ENCODE peak calls at places on chromosomes 12 and 14, in eight cellular contexts. D, Z, A, X, O, F, H and U are unnamed samples.

GRCh38 chr12:104207416-104207941 is 8.1 kb upstream of the TXNRD1 start:
- DNase-seq in D (no peak), O (no peak), A (no peak), H (no peak), F (no peak), Z (no peak), X (no peak), U (no peak)

GRCh38 chr14:57576498-57576897 is 82.8 kb upstream of the CCDC198 start:
- DNase-seq in F (no peak), H (no peak), O (no peak), D (no peak), A (no peak), X (no peak), Z (no peak), U (no peak)

GRCh38 chr14:80172380-80173055 is 38.8 kb downstream of the DIO2 start:
- DNase-seq in O (no peak), Z (no peak), X (no peak), H (no peak), A (no peak), D (no peak), F (no peak), U (no peak)

GRCh38 chr12:55932546-55932919 is 1.6 kb downstream of the DGKA start:
- DNase-seq in X (peak), Z (peak), F (no peak), D (no peak), A (no peak), H (no peak), O (no peak), U (no peak)

GRCh38 chr12:119171691-119172090 is 7.0 kb upstream of the HSPB8 start:
- DNase-seq in D (no peak), A (no peak), F (no peak), Z (no peak), O (no peak), X (no peak), H (no peak), U (no peak)

GRCh38 chr14:57389646-57390036 is 745 bp upstream of the NAA30 start:
- DNase-seq in Z (no peak), X (no peak), F (no peak), A (no peak), H (peak), O (no peak), D (peak), U (no peak)

GRCh38 chr12:54385251-54385914 is 850 bp upstream of the ZNF385A start:
- DNase-seq in Z (no peak), H (no peak), O (no peak), X (peak), F (peak), A (no peak), D (peak), U (no peak)

GRCh38 chr12:59844775-59845174 is 248.9 kb downstream of the SLC16A7 start:
- DNase-seq in D (no peak), F (no peak), X (no peak), H (no peak), Z (no peak), A (no peak), O (no peak), U (no peak)

GRCh38 chr12:41190360-41190759 is 2.2 kb downstream of the PDZRN4 start:
- DNase-seq in D (peak), F (no peak), H (no peak), Z (peak), A (no peak), X (no peak), O (peak), U (no peak)

GRCh38 chr14:68506645-68507405 is 286.0 kb downstream of the ZFP36L1 start:
- DNase-seq in D (no peak), A (no peak), F (no peak), X (peak), H (peak), Z (no peak), O (no peak), U (no peak)

GRCh38 chr12:49201595-49202295 is 12.9 kb upstream of the TUBA1A start:
- DNase-seq in H (no peak), D (peak), X (no peak), Z (peak), O (no peak), F (no peak), A (no peak), U (no peak)

GRCh38 chr14:68016243-68016914 is 196.8 kb downstream of the RAD51B start:
- DNase-seq in D (no peak), O (no peak), F (no peak), A (no peak), Z (no peak), H (no peak), X (no peak), U (no peak)

GRCh38 chr14:63039800-63040380 is 5.4 kb downstream of the KCNH5 start:
- DNase-seq in A (no peak), O (no peak), Z (peak), F (no peak), D (no peak), X (no peak), H (no peak), U (no peak)

GRCh38 chr14:102605026-102605425 is 12.6 kb downstream of the RCOR1 start:
- DNase-seq in A (no peak), O (no peak), Z (no peak), H (peak), X (no peak), F (no peak), D (no peak), U (no peak)

GRCh38 chr12:50354908-50355307 is 41.5 kb downstream of the FAM186A start:
- DNase-seq in X (no peak), O (no peak), D (peak), F (no peak), A (no peak), H (no peak), Z (no peak), U (no peak)

GRCh38 chr12:115570271-115570777 is 707.2 kb downstream of the MED13L start:
- DNase-seq in F (no peak), Z (peak), X (no peak), D (no peak), A (no peak), O (no peak), H (no peak), U (no peak)

GRCh38 chr12:48542300-48542928 is 17.0 kb downstream of the OR8S1 start:
- DNase-seq in D (peak), Z (peak), H (no peak), F (peak), O (no peak), A (no peak), X (no peak), U (no peak)

GRCh38 chr12:96710127-96710745 is 196.8 kb upstream of the NEDD1 start:
- DNase-seq in H (peak), X (no peak), D (no peak), Z (peak), F (peak), O (no peak), A (no peak), U (no peak)

GRCh38 chr12:111246477-111247011 is 122.4 kb downstream of the PHETA1 start:
- DNase-seq in O (no peak), X (no peak), A (no peak), H (no peak), D (no peak), Z (no peak), F (no peak), U (no peak)

GRCh38 chr12:619346-619745 is 43.9 kb downstream of the NINJ2 start:
- DNase-seq in X (no peak), O (no peak), D (no peak), F (no peak), H (no peak), A (no peak), Z (no peak), U (no peak)

GRCh38 chr12:53232641-53233538 is 881 bp upstream of the RARG start:
- DNase-seq in A (no peak), F (no peak), O (peak), D (peak), H (peak), X (no peak), Z (peak), U (peak)

GRCh38 chr12:55743131-55743921 is 404 bp downstream of the GDF11 start:
- DNase-seq in D (peak), Z (peak), O (peak), F (peak), X (peak), A (no peak), H (peak), U (no peak)

GRCh38 chr12:57461326-57461903 is 1.8 kb downstream of the GLI1 start:
- DNase-seq in F (peak), A (no peak), O (peak), Z (peak), D (no peak), X (peak), H (peak), U (peak)

GRCh38 chr12:26823391-26823790 is 9.6 kb downstream of the ITPR2 start:
- DNase-seq in D (no peak), X (no peak), H (no peak), F (no peak), A (no peak), O (no peak), Z (no peak), U (no peak)

GRCh38 chr14:51396222-51396815 is 156.3 kb downstream of the TMX1 start:
- DNase-seq in A (no peak), X (no peak), F (no peak), D (no peak), O (peak), Z (peak), H (peak), U (no peak)

GRCh38 chr12:53462935-53463334 is 11.0 kb downstream of the PCBP2 start:
- DNase-seq in H (no peak), X (no peak), A (no peak), O (no peak), F (no peak), D (no peak), Z (no peak), U (no peak)

GRCh38 chr12:48998497-48999353 is 450 bp downstream of the DDN start:
- DNase-seq in X (no peak), A (no peak), D (peak), F (peak), H (no peak), Z (peak), O (no peak), U (no peak)

GRCh38 chr12:19964549-19964948 is 403.8 kb upstream of the PDE3A start:
- DNase-seq in H (no peak), A (no peak), O (no peak), X (no peak), D (no peak), Z (no peak), F (no peak), U (no peak)

GRCh38 chr12:101566318-101566717 is 28.5 kb upstream of the MYBPC1 start:
- DNase-seq in Z (no peak), A (no peak), H (no peak), F (no peak), O (no peak), X (no peak), D (no peak), U (no peak)

GRCh38 chr14:69328317-69328716 is 68.4 kb downstream of the GALNT16 start:
- DNase-seq in X (no peak), Z (no peak), F (no peak), H (no peak), A (no peak), D (no peak), O (no peak), U (no peak)

GRCh38 chr14:89165189-89165809 is 251.7 kb downstream of the FOXN3 start:
- DNase-seq in O (no peak), H (no peak), X (no peak), A (no peak), F (no peak), Z (no peak), D (peak), U (no peak)

GRCh38 chr12:11785722-11786121 is 136.2 kb downstream of the ETV6 start:
- DNase-seq in X (no peak), Z (no peak), H (peak), O (no peak), D (no peak), A (no peak), F (no peak), U (no peak)

GRCh38 chr14:103296987-103297386 is 37.0 kb upstream of the EIF5 start:
- DNase-seq in F (no peak), X (no peak), Z (peak), A (no peak), O (no peak), H (no peak), D (no peak), U (no peak)

GRCh38 chr14:106346534-106347290 is 820.3 kb downstream of the TMEM121 start:
- DNase-seq in Z (no peak), D (no peak), X (no peak), F (no peak), O (no peak), H (no peak), A (no peak), U (no peak)

GRCh38 chr12:10968765-10969456 is 17.8 kb downstream of the TAS2R50 start:
- DNase-seq in H (peak), F (no peak), X (no peak), A (no peak), Z (no peak), D (peak), O (peak), U (no peak)

GRCh38 chr14:36726128-36726527 is 64.5 kb downstream of the PAX9 start:
- DNase-seq in F (no peak), X (no peak), A (no peak), H (no peak), O (no peak), D (no peak), Z (no peak), U (no peak)

GRCh38 chr12:55724226-55724939 is 4.2 kb downstream of the RDH5 start:
- DNase-seq in H (peak), A (no peak), X (peak), O (peak), D (peak), F (peak), Z (peak), U (peak)

GRCh38 chr14:69154779-69155178 is 1.9 kb upstream of the DCAF5 start:
- DNase-seq in X (no peak), O (peak), A (no peak), Z (peak), H (no peak), F (no peak), D (peak), U (no peak)

GRCh38 chr12:121260091-121260490 is 36.4 kb downstream of the CAMKK2 start:
- DNase-seq in D (no peak), H (no peak), O (no peak), Z (no peak), A (no peak), X (no peak), F (no peak), U (no peak)

GRCh38 chr14:94385553-94386057 is 2.8 kb downstream of the SERPINA1 start:
- DNase-seq in Z (no peak), H (no peak), X (no peak), F (no peak), O (no peak), A (no peak), D (no peak), U (no peak)

DNA sequence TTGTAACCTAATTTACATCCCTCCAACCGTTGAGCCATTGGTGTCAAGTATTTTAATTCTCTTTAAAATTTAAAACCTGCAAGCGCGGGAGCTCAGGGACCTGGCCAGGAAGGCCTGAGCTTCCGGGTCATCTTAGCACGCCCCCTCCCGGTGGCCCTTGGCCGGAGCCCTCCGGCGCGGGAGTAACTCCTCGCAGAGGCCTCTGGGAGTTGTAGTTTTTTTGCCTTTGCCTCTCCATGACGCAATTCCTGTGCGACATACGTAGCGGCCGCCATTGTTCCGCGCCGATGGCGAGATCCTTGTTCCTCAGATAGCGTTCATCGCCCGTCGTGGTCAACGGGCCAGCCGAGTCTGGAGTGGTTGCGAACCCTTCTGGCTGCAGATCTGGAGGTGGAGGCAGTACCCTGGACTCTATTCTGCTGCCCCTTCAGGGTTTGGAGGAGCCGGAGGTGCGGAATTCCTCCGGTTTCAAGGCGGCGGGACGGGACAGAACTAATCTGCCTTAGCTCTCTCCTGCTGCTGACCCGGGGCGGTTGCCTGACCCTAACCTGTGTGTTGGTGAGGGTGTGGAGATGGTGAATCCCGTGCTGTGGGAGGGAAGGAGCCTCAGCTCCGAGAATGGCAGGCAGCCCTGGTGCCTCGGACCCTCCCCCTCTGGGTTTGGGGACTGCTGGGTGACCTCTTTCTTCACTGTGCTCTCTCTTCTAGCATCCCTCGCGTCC is at the start of gene ZNF268:
- DNase-seq in H (peak), D (peak), O (peak), F (peak), Z (peak), A (peak), X (peak), U (peak)
- TF ChIP-seq POLR2A in H (no peak), D (peak), O (peak), F (peak), Z (peak), A (no peak), X (peak), U (no peak)

GRCh38 chr12:95104919-95105452 is 31.6 kb upstream of the NR2C1 start:
- DNase-seq in A (no peak), D (no peak), O (no peak), F (no peak), X (no peak), Z (no peak), H (no peak), U (no peak)

GRCh38 chr12:95102916-95103671 is 29.7 kb upstream of the NR2C1 start:
- DNase-seq in H (peak), D (no peak), A (no peak), X (no peak), O (no peak), Z (peak), F (no peak), U (no peak)

GRCh38 chr12:95107362-95107761 is 33.9 kb upstream of the NR2C1 start:
- DNase-seq in X (no peak), O (no peak), Z (peak), A (no peak), F (no peak), D (no peak), H (no peak), U (no peak)
- H3K4me3 ChIP-seq in X (no peak), O (no peak), Z (no peak), A (no peak), F (no peak), D (no peak), H (no peak), U (no peak)

GRCh38 chr12:123063535-123063934 is 83.1 kb downstream of the ARL6IP4 start:
- DNase-seq in Z (peak), D (no peak), A (no peak), H (no peak), F (peak), X (no peak), O (no peak), U (no peak)

GRCh38 chr12:123064356-123064755 is 83.9 kb downstream of the ARL6IP4 start:
- DNase-seq in Z (no peak), A (no peak), O (peak), D (peak), F (no peak), X (no peak), H (no peak), U (peak)

GRCh38 chr12:123064885-123065619 is 84.6 kb downstream of the ARL6IP4 start:
- DNase-seq in H (no peak), Z (no peak), A (no peak), D (peak), X (no peak), O (no peak), F (no peak), U (no peak)

GRCh38 chr12:123061806-123062205 is 81.3 kb downstream of the ARL6IP4 start:
- DNase-seq in F (no peak), A (no peak), X (no peak), D (no peak), H (no peak), Z (no peak), O (no peak), U (no peak)

DNA sequence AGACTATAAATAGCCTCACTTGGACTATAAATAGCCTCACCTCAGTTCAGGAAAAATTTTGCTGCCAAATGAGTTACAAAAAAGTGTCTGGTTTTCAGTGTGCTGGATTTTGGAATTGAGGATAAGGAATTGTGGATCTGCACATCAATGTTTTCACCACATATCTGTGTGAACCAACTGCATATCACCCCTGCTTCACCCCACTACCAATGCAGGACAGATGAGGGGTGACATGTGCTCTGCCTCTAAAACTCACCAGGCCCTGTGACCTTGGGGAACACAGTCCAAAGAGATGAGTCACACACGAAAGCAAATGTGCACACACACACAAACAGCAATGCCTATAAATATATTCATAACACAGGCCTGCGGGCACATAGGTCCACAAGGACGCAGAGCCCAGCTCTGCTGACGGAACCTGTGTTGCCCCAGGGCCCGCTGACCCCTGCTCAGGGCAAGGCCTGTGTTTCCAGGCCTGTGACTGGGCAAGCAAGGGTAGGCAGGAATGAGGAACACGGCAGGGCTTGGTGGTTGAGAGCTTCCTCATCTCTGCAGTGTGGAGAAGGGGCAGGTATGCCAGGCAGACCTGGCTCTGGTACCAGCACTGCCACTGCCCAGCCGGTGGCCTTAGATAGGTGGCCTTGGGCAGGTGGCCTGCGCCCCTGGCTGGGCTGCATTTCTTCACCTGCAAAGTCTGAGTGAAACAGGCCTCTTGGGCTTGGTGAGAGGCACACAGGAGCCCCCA is 82.4 kb downstream of the ARL6IP4 start:
- DNase-seq in H (no peak), A (no peak), Z (peak), D (peak), X (no peak), O (peak), F (no peak), U (peak)
- TF ChIP-seq POLR2A in H (no peak), A (no peak), Z (no peak), D (peak), X (peak), O (no peak), F (no peak), U (no peak)

GRCh38 chr12:114321524-114321923 is 84.4 kb downstream of the TBX5 start:
- DNase-seq in H (no peak), D (no peak), O (no peak), X (no peak), F (no peak), A (no peak), Z (no peak), U (no peak)

GRCh38 chr12:114320910-114321309 is 85.0 kb downstream of the TBX5 start:
- DNase-seq in O (no peak), D (no peak), H (no peak), Z (no peak), F (no peak), X (no peak), A (no peak), U (no peak)

GRCh38 chr12:114319422-114319821 is 86.5 kb downstream of the TBX5 start:
- DNase-seq in O (no peak), F (no peak), Z (no peak), H (no peak), A (no peak), X (no peak), D (peak), U (peak)

GRCh38 chr12:114316076-114316475 is 89.9 kb downstream of the TBX5 start:
- DNase-seq in H (no peak), Z (peak), O (no peak), D (no peak), F (no peak), X (no peak), A (no peak), U (peak)

DNA sequence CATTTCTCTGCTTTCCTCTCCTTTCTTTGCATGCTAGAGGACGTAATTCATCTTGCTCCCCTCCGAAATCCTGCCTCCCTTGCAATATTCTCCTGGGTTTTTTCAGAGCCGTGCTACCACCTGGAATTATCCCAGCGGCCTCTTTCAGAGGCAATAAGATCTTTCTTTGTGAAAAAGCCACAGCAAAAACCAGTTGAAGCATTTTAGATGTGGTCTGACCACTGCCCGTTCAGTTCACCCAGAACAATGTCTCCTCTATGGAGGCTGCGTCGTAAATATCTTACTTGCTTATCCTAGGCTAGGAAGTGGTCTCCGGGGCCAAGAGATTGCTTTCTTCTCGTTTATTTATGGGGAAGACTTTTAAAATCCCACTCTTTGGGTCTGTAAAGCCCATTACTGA is 85.8 kb downstream of the TBX5 start:
- DNase-seq in O (no peak), A (no peak), H (no peak), F (no peak), Z (no peak), D (no peak), X (no peak), U (no peak)
- H3K4me3 ChIP-seq in O (no peak), A (no peak), H (no peak), F (no peak), Z (no peak), D (no peak), X (no peak), U (no peak)